ENCODE peak calls at places on chromosomes 3 and 15, in four cellular contexts. V, F, Y and S are unnamed samples.

GRCh38 chr3:179266701-179267211 is 15.8 kb upstream of the KCNMB3 start:
- DNase-seq in V (no peak), F (no peak), Y (peak), S (no peak)

GRCh38 chr3:107718547-107718946 is 195.8 kb downstream of the BBX start:
- DNase-seq in V (no peak), F (no peak), Y (no peak), S (no peak)

GRCh38 chr15:28956491-28956890 is 70.7 kb downstream of the APBA2 start:
- DNase-seq in V (no peak), F (no peak), Y (no peak), S (peak)

GRCh38 chr3:174223042-174223441 is 636.1 kb upstream of the NAALADL2 start:
- DNase-seq in V (no peak), F (no peak), Y (no peak), S (no peak)

GRCh38 chr3:55897573-55898224 is 410.6 kb upstream of the WNT5A start:
- DNase-seq in V (no peak), F (peak), Y (no peak), S (no peak)

GRCh38 chr3:55161256-55161655 is 233.4 kb upstream of the LRTM1 start:
- DNase-seq in V (no peak), F (no peak), Y (no peak), S (no peak)

GRCh38 chr3:128074851-128075515 is 22.7 kb downstream of the SEC61A1 start:
- DNase-seq in V (peak), F (peak), Y (no peak), S (peak)

GRCh38 chr3:63051920-63052319 is 176.7 kb upstream of the CADPS start:
- DNase-seq in V (no peak), F (peak), Y (no peak), S (no peak)

GRCh38 chr15:40838756-40839155 is 5.1 kb upstream of the SPINT1 start:
- DNase-seq in V (no peak), F (no peak), Y (no peak), S (no peak)

GRCh38 chr15:40511472-40512133 is 40.8 kb downstream of the CHST14 start:
- DNase-seq in V (no peak), F (peak), Y (peak), S (peak)

GRCh38 chr15:65818927-65819562 is 27.0 kb upstream of the DENND4A start:
- DNase-seq in V (no peak), F (no peak), Y (peak), S (no peak)

GRCh38 chr3:133663569-133664313 is 2.0 kb upstream of the TOPBP1 start:
- DNase-seq in V (no peak), F (peak), Y (peak), S (no peak)

GRCh38 chr15:51243774-51244173 is 94.6 kb downstream of the CYP19A1 start:
- DNase-seq in V (no peak), F (peak), Y (peak), S (no peak)

GRCh38 chr15:72785452-72786243 is 2.1 kb upstream of the ADPGK start:
- DNase-seq in V (no peak), F (no peak), Y (peak), S (no peak)

GRCh38 chr3:156460206-156460609 is 94.7 kb downstream of the SSR3 start:
- DNase-seq in V (no peak), F (no peak), Y (peak), S (no peak)

GRCh38 chr3:105013657-105014056 is 353.1 kb upstream of the ALCAM start:
- DNase-seq in V (no peak), F (peak), Y (no peak), S (no peak)

GRCh38 chr3:141279074-141279945 is 47.7 kb downstream of the PXYLP1 start:
- DNase-seq in V (peak), F (peak), Y (peak), S (peak)

GRCh38 chr3:31550452-31551251 is 17.9 kb downstream of the STT3B start:
- DNase-seq in V (no peak), F (peak), Y (no peak), S (no peak)

GRCh38 chr15:101459579-101460300 is 29.8 kb downstream of the PCSK6 start:
- DNase-seq in V (no peak), F (no peak), Y (no peak), S (no peak)

GRCh38 chr3:184620101-184620798 is 58.7 kb downstream of the EPHB3 start:
- DNase-seq in V (no peak), F (peak), Y (no peak), S (no peak)

GRCh38 chr3:33942483-33943150 is 144.2 kb downstream of the PDCD6IP start:
- DNase-seq in V (no peak), F (peak), Y (peak), S (no peak)

GRCh38 chr3:19124752-19125151 is 23.6 kb upstream of the KCNH8 start:
- DNase-seq in V (no peak), F (no peak), Y (no peak), S (no peak)

GRCh38 chr3:142808103-142808917 is 80.6 kb downstream of the PCOLCE2 start:
- DNase-seq in V (no peak), F (peak), Y (no peak), S (no peak)

GRCh38 chr3:190990898-190991297 is 128.4 kb upstream of the GMNC start:
- DNase-seq in V (no peak), F (peak), Y (no peak), S (no peak)

GRCh38 chr3:178182337-178182761 is 353.9 kb upstream of the KCNMB2 start:
- DNase-seq in V (peak), F (no peak), Y (no peak), S (no peak)

GRCh38 chr3:64266065-64266874 is 41.0 kb upstream of the PRICKLE2 start:
- DNase-seq in V (no peak), F (peak), Y (no peak), S (no peak)

GRCh38 chr15:38886315-38887163 is 321.9 kb upstream of the RASGRP1 start:
- DNase-seq in V (no peak), F (peak), Y (no peak), S (no peak)

GRCh38 chr3:38805765-38806386 is 10.1 kb downstream of the SCN10A start:
- DNase-seq in V (no peak), F (peak), Y (peak), S (no peak)

GRCh38 chr15:53759333-53759975 is at the start of gene WDR72:
- DNase-seq in V (no peak), F (no peak), Y (no peak), S (no peak)

GRCh38 chr3:99394831-99395733 is 243.3 kb upstream of the COL8A1 start:
- DNase-seq in V (no peak), F (peak), Y (no peak), S (no peak)

GRCh38 chr3:197104738-197105137 is 75.1 kb upstream of the MELTF start:
- DNase-seq in V (no peak), F (no peak), Y (no peak), S (no peak)

GRCh38 chr3:167723872-167724271 is 10.8 kb downstream of the PDCD10 start:
- DNase-seq in V (no peak), F (no peak), Y (no peak), S (no peak)

GRCh38 chr3:127751163-127751621 is 71.1 kb downstream of the MGLL start:
- DNase-seq in V (no peak), F (peak), Y (peak), S (no peak)

GRCh38 chr3:123292321-123293310 is 90.9 kb downstream of the SEC22A start:
- DNase-seq in V (no peak), F (no peak), Y (no peak), S (no peak)

GRCh38 chr3:168977696-168978374 is 685.7 kb downstream of the MECOM start:
- DNase-seq in V (no peak), F (peak), Y (no peak), S (no peak)

GRCh38 chr3:87793322-87793877 is 265.4 kb downstream of the CGGBP1 start:
- DNase-seq in V (no peak), F (no peak), Y (no peak), S (no peak)

GRCh38 chr3:78670087-78670486 is 1097.7 kb downstream of the ROBO1 start:
- DNase-seq in V (no peak), F (no peak), Y (no peak), S (no peak)

GRCh38 chr3:24740367-24740766 is 245.7 kb upstream of the THRB start:
- DNase-seq in V (no peak), F (no peak), Y (no peak), S (no peak)
- TF ChIP-seq CTCF in V (no peak), F (no peak), Y (no peak), S (no peak)

GRCh38 chr3:67601385-67601784 is 53.0 kb downstream of the SUCLG2 start:
- DNase-seq in V (no peak), F (no peak), Y (no peak), S (no peak)

GRCh38 chr3:67602816-67603215 is 51.6 kb downstream of the SUCLG2 start:
- DNase-seq in V (no peak), F (no peak), Y (no peak), S (no peak)

GRCh38 chr3:67601919-67602608 is 52.3 kb downstream of the SUCLG2 start:
- DNase-seq in V (no peak), F (no peak), Y (no peak), S (no peak)

GRCh38 chr3:67608034-67608433 is 46.4 kb downstream of the SUCLG2 start:
- DNase-seq in V (no peak), F (no peak), Y (no peak), S (no peak)

DNA sequence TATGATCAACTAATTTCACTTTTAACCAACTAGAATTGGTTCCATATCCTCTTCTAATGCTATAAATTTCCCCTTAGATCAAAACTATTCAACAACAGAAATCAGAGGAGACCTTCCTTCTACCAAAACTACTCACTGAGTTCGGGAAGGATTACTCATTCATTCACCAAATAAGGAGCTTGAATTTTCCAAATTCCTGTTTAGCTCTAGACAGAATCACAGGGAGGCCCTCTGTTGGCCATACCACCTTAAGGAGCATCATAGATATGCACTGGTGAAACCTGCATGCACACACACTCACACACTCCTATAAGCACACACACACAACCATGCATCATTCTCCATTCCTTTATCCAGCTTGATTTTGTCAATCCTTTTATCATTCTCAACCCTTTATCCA is 49.0 kb downstream of the SUCLG2 start:
- DNase-seq in V (no peak), F (peak), Y (no peak), S (no peak)
- TF ChIP-seq CTCF in V (no peak), F (peak), Y (no peak), S (peak)

DNA sequence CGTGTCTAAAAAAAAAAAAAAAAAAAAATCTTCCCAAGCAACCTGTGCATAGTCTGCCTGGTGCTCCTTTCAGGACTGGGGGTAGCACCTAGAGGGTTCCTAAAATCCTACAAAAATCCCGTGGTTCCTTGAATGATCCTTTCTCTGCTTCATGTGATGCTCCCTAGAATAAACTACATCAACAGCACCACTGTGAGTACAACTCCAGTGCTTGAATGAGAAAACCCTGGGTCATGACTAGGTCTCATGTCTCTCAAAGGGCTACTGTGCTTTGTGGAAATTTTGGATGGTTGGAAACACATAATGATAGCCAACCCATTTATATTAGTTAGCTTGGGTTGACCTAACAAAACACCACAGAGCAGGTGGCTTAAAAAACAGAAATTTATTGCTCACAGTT is 243.5 kb downstream of the OPA1 start:
- DNase-seq in V (no peak), F (no peak), Y (no peak), S (no peak)
- TF ChIP-seq CTCF in V (no peak), F (no peak), Y (no peak), S (no peak)

DNA sequence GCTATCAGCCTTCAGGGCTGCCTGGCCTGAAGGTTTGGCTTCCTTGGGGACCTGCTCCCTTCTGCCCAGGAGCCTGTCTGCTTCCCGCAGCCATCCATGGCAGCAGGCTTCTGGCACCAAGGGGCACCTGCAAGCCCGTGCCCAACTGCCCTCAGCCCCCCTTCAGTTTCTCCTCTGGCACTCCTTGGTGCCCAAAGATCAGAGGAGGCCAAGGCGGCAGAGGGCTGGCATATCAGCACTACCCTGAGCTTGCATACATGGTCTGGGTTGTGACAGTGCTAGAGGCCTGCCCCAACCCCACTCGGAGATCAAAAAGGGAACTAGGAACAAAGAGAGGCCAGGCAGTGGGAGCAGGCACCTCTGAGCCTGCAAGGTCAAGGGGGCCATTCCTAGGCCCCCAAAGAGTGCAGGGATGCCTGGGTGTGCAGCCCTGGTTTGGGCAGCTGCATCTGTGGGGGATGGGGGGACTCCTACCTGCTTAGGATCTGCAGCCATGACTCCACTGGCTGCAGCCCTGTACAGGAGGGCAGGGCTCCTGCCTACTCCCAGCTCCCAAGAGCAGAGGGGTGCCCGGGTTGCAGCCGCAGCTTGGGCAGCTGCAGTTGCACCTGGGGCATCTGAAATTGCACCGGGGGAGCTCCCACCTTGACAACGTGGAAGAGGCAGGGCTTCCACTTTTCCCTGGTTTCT is 76.2 kb upstream of the TP63 start:
- DNase-seq in V (no peak), F (no peak), Y (no peak), S (no peak)
- TF ChIP-seq CTCF in V (no peak), F (no peak), Y (no peak), S (no peak)